ENCODE peak calls at places on chromosomes 16 and 17, in ten cellular contexts. E is GM06990, S is breast epithelium, I is prostate gland, Q is Panc1, W is vagina, G is cardiac fibroblast, J is fibroblast of lung, C is lower leg skin, F is PC-9. R is an unnamed sample.

GRCh38 chr17:36183001-36183810 is 6.8 kb upstream of the TBC1D3B start:
- DNase-seq in E (no peak), S (peak), I (peak), Q (no peak), W (no peak), G (peak), J (peak), C (no peak), F (no peak), R (peak)

GRCh38 chr16:83100679-83101078 is 473.9 kb downstream of the CDH13 start:
- DNase-seq in E (no peak), S (no peak), I (no peak), Q (no peak), W (no peak), G (peak), J (peak), C (no peak), F (no peak), R (peak)

GRCh38 chr16:35569413-35569812 is 2110.0 kb downstream of the TP53TG3F start:
- DNase-seq in E (no peak), S (no peak), I (no peak), Q (no peak), W (no peak), G (no peak), J (no peak), C (no peak), F (no peak), R (no peak)

GRCh38 chr17:80261159-80261894 is 675 bp downstream of the RNF213 start:
- DNase-seq in E (peak), S (peak), I (peak), Q (no peak), W (no peak), G (peak), J (peak), C (peak), F (no peak), R (peak)

GRCh38 chr16:78259883-78260282 is 160.4 kb downstream of the WWOX start:
- DNase-seq in E (no peak), S (no peak), I (no peak), Q (no peak), W (no peak), G (no peak), J (no peak), C (no peak), F (no peak), R (no peak)

GRCh38 chr17:35063514-35064223 is at the start of gene RFFL:
- DNase-seq in E (peak), S (peak), I (peak), Q (peak), W (peak), G (peak), J (peak), C (peak), F (peak), R (peak)

GRCh38 chr17:39096435-39097158 is 54.8 kb downstream of the PLXDC1 start:
- DNase-seq in E (no peak), S (no peak), I (no peak), Q (no peak), W (no peak), G (no peak), J (no peak), C (no peak), F (no peak), R (peak)

GRCh38 chr17:34287858-34288257 is 2.3 kb downstream of the CCL11 start:
- DNase-seq in E (no peak), S (no peak), I (no peak), Q (no peak), W (no peak), G (peak), J (no peak), C (no peak), F (no peak), R (no peak)

GRCh38 chr17:74607219-74607618 is 15.1 kb upstream of the CD300LD start:
- DNase-seq in E (no peak), S (no peak), I (no peak), Q (no peak), W (no peak), G (no peak), J (no peak), C (no peak), F (no peak), R (no peak)

GRCh38 chr17:43671075-43671692 is 9.5 kb upstream of the MEOX1 start:
- DNase-seq in E (no peak), S (no peak), I (peak), Q (no peak), W (no peak), G (peak), J (no peak), C (no peak), F (peak), R (no peak)

GRCh38 chr17:68512967-68513474 is 791 bp downstream of the PRKAR1A start:
- DNase-seq in E (no peak), S (no peak), I (no peak), Q (no peak), W (no peak), G (peak), J (peak), C (peak), F (no peak), R (peak)

GRCh38 chr16:68744744-68745280 is 7.7 kb downstream of the CDH1 start:
- DNase-seq in E (no peak), S (peak), I (peak), Q (no peak), W (no peak), G (peak), J (no peak), C (peak), F (peak), R (no peak)

GRCh38 chr16:48231675-48232214 is 12.4 kb upstream of the LONP2 start:
- DNase-seq in E (no peak), S (no peak), I (peak), Q (peak), W (no peak), G (peak), J (peak), C (no peak), F (no peak), R (peak)

GRCh38 chr17:79433396-79433795 is 177.5 kb downstream of the RBFOX3 start:
- DNase-seq in E (no peak), S (no peak), I (no peak), Q (no peak), W (no peak), G (no peak), J (no peak), C (no peak), F (no peak), R (no peak)

GRCh38 chr16:1158456-1159324 is 5.8 kb downstream of the CACNA1H start:
- DNase-seq in E (no peak), S (no peak), I (no peak), Q (no peak), W (no peak), G (peak), J (peak), C (no peak), F (no peak), R (no peak)

GRCh38 chr16:83842755-83843507 is 35.2 kb downstream of the HSBP1 start:
- DNase-seq in E (no peak), S (no peak), I (no peak), Q (no peak), W (peak), G (no peak), J (no peak), C (no peak), F (no peak), R (no peak)

GRCh38 chr17:30323262-30323894 is 10.5 kb downstream of the TMIGD1 start:
- DNase-seq in E (peak), S (no peak), I (no peak), Q (no peak), W (no peak), G (no peak), J (no peak), C (no peak), F (peak), R (peak)

GRCh38 chr16:88455610-88456355 is 2.7 kb downstream of the ZFPM1 start:
- DNase-seq in E (peak), S (no peak), I (no peak), Q (no peak), W (no peak), G (peak), J (peak), C (no peak), F (peak), R (peak)

GRCh38 chr16:27628216-27628945 is 78.4 kb downstream of the KATNIP start:
- DNase-seq in E (no peak), S (no peak), I (no peak), Q (no peak), W (no peak), G (no peak), J (peak), C (no peak), F (no peak), R (no peak)

GRCh38 chr16:30953511-30954124 is 3.9 kb upstream of the SETD1A start:
- DNase-seq in E (peak), S (no peak), I (no peak), Q (no peak), W (no peak), G (peak), J (peak), C (peak), F (no peak), R (peak)

GRCh38 chr17:80251966-80252365 is 8.7 kb upstream of the RNF213 start:
- DNase-seq in E (no peak), S (no peak), I (no peak), Q (no peak), W (no peak), G (no peak), J (no peak), C (no peak), F (no peak), R (no peak)

GRCh38 chr17:48240562-48241130 is 133.1 kb downstream of the SNX11 start:
- DNase-seq in E (no peak), S (no peak), I (no peak), Q (no peak), W (no peak), G (peak), J (no peak), C (no peak), F (peak), R (no peak)

GRCh38 chr17:31418773-31419350 is 27.4 kb downstream of the RAB11FIP4 start:
- DNase-seq in E (no peak), S (no peak), I (no peak), Q (no peak), W (no peak), G (no peak), J (no peak), C (no peak), F (no peak), R (no peak)

GRCh38 chr17:29434550-29434949 is 44.4 kb downstream of the TAOK1 start:
- DNase-seq in E (no peak), S (no peak), I (no peak), Q (no peak), W (no peak), G (no peak), J (no peak), C (no peak), F (no peak), R (no peak)

GRCh38 chr17:38742431-38743308 is 5.5 kb downstream of the PCGF2 start:
- DNase-seq in E (no peak), S (no peak), I (no peak), Q (no peak), W (no peak), G (peak), J (peak), C (peak), F (no peak), R (no peak)

GRCh38 chr16:81808933-81809480 is 29.9 kb downstream of the PLCG2 start:
- DNase-seq in E (peak), S (no peak), I (no peak), Q (no peak), W (no peak), G (no peak), J (no peak), C (no peak), F (no peak), R (peak)

GRCh38 chr17:81231766-81232581 is 6.9 kb downstream of the TEPSIN start:
- DNase-seq in E (peak), S (no peak), I (no peak), Q (no peak), W (no peak), G (no peak), J (no peak), C (no peak), F (no peak), R (no peak)

GRCh38 chr16:4801962-4802658 is at the start of gene ROGDI:
- DNase-seq in E (peak), S (peak), I (peak), Q (no peak), W (no peak), G (peak), J (peak), C (peak), F (peak), R (peak)

GRCh38 chr16:29810699-29811169 is 1.3 kb upstream of the PRRT2 start:
- DNase-seq in E (no peak), S (no peak), I (no peak), Q (no peak), W (no peak), G (no peak), J (no peak), C (no peak), F (no peak), R (no peak)

GRCh38 chr17:77667478-77667877 is 291.0 kb upstream of the TNRC6C start:
- DNase-seq in E (no peak), S (no peak), I (no peak), Q (no peak), W (no peak), G (no peak), J (no peak), C (no peak), F (no peak), R (no peak)
- H3K4me3 ChIP-seq in E (no peak), S (no peak), I (no peak), Q (no peak), W (no peak), G (no peak), J (no peak), C (no peak), F (no peak), R (peak)

GRCh38 chr16:67245674-67246080 is 1.6 kb downstream of the FHOD1 start:
- DNase-seq in E (no peak), S (peak), I (no peak), Q (no peak), W (no peak), G (no peak), J (no peak), C (no peak), F (no peak), R (no peak)

GRCh38 chr16:67247698-67248400 is 568 bp upstream of the FHOD1 start:
- DNase-seq in E (no peak), S (no peak), I (no peak), Q (no peak), W (no peak), G (no peak), J (no peak), C (no peak), F (no peak), R (no peak)

GRCh38 chr16:67246945-67247697 is at the start of gene FHOD1:
- DNase-seq in E (peak), S (peak), I (peak), Q (no peak), W (peak), G (peak), J (peak), C (peak), F (peak), R (peak)

GRCh38 chr16:67245189-67245585 is 2.1 kb downstream of the FHOD1 start:
- DNase-seq in E (no peak), S (no peak), I (no peak), Q (no peak), W (no peak), G (no peak), J (no peak), C (no peak), F (no peak), R (no peak)

GRCh38 chr16:67246081-67246944 is 968 bp downstream of the FHOD1 start:
- DNase-seq in E (peak), S (peak), I (peak), Q (no peak), W (no peak), G (peak), J (peak), C (peak), F (peak), R (peak)
- TF ChIP-seq CTCF in E (peak), S (no peak), I (peak), Q (peak), W (no peak), G (peak), J (peak), C (no peak), F (no peak), R (peak)

GRCh38 chr16:57373117-57373947 is 1.0 kb downstream of the CX3CL1 start:
- DNase-seq in E (no peak), S (peak), I (no peak), Q (no peak), W (no peak), G (no peak), J (no peak), C (no peak), F (no peak), R (no peak)
- H3K4me3 ChIP-seq in E (no peak), S (peak), I (peak), Q (peak), W (peak), G (no peak), J (no peak), C (peak), F (no peak), R (no peak)

DNA sequence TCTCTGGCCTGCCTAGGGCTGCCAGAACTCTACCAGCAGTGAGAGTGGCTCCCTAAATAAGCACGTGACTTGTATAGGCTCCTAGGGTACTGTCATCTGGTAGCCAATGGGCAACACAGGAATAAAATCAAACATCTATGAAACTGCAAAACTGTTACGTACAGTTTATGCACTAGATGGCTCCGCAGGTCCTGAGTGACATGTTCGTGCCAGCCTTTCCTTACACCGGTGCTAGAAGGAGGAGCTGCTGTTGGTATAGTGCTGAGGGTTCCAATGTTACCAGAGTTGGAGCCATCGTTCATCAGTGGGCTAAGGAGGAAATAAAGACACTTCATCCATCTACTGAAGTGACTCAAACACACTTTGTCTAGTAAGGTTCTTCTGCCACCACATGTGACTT is 63.2 kb upstream of the TRAP1 start:
- DNase-seq in E (no peak), S (no peak), I (no peak), Q (no peak), W (no peak), G (no peak), J (peak), C (no peak), F (no peak), R (peak)
- TF ChIP-seq CTCF in E (no peak), S (no peak), I (no peak), Q (no peak), W (no peak), G (no peak), J (no peak), C (no peak), F (no peak), R (no peak)

DNA sequence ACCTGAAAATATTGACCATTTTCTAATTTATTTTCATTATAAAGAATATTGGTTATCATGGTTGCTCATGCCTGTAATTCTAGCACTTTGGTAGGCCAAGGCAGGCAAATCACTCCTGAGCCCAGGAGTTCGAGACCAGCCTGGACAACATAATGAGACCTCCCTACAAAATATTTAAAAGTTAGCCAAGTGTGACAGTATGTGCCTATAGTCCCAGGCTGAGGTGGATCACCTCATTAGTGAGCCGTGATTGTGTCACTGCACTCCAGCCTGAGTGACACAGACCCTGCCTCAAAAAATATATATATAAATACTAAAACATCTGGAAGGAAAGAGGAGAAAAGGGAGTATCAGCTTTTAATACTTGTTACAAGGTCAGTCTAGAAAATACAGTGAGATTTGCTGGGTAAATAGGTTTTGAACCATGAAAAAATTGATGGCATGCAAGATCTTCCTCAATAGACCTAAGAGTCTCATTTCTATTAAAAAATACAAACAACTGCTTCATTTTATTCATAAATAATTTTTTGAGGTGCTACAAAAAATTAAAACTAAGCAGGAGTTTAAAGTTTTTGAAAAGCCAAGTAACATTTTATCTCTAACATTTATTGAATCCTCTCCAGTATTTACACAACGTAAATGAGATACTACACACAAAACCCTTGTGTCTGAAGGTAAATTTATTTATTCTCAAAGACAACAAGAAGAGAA is 47.7 kb downstream of the TUBD1 start:
- DNase-seq in E (no peak), S (no peak), I (no peak), Q (no peak), W (no peak), G (peak), J (peak), C (no peak), F (peak), R (peak)
- H3K4me3 ChIP-seq in E (no peak), S (no peak), I (no peak), Q (no peak), W (no peak), G (no peak), J (no peak), C (no peak), F (peak), R (no peak)

DNA sequence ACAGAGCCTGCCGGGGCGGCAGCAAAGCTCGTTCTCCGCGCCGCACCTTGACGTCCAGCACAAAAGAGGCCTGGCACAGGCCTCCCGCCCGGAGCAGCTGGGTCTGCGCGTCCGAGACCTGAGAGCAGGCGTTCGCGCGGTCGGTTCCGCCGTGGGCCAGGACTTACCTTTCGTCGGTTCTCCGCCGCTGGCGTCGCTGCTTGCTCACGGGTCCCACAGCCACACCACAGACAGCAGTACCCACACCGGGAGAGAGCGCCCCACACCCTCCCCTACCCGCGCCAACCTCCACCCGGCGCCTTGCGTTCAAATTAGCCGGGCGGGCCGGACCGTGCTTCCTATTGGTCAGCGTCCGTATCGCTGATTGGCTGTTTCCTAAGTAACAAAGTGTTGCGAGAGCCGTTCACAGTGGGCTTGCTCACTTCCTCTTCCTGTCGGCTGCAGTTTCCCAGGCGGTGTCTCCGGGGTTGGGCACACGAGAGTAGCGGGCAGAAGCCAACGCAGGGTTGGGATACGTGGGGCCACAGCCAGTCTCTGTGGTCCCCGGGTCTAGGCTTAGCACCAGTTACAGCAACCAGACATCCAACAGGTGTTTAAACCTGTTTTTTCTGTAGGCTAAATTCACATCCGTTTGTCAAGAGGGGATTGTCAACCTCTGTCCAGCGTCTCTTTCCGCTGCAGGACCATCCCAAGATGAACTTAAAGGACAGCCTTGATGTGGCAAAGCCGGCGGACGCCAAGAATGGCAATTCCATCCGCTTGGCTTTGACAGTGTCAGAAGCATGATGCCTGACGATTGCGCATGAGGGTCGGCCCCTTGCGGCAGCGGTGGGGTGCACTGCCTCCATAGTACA is at the start of gene KIF18B:
- DNase-seq in E (peak), S (peak), I (peak), Q (peak), W (peak), G (peak), J (peak), C (peak), F (peak), R (peak)
- TF ChIP-seq CTCF in E (no peak), S (no peak), I (peak), Q (no peak), W (no peak), G (peak), J (no peak), C (no peak), F (no peak), R (peak)

GRCh38 chr16:24841291-24841690 is 4.5 kb upstream of the SLC5A11 start:
- DNase-seq in E (no peak), S (no peak), I (no peak), Q (no peak), W (no peak), G (no peak), J (no peak), C (no peak), F (no peak), R (no peak)

GRCh38 chr16:24839347-24839972 is 6.3 kb upstream of the SLC5A11 start:
- DNase-seq in E (no peak), S (no peak), I (no peak), Q (no peak), W (no peak), G (no peak), J (no peak), C (no peak), F (no peak), R (no peak)

GRCh38 chr16:24837969-24838368 is 7.8 kb upstream of the SLC5A11 start:
- DNase-seq in E (no peak), S (no peak), I (no peak), Q (no peak), W (no peak), G (no peak), J (no peak), C (no peak), F (no peak), R (no peak)

GRCh38 chr16:24836836-24837235 is 8.9 kb upstream of the SLC5A11 start:
- DNase-seq in E (no peak), S (no peak), I (no peak), Q (no peak), W (no peak), G (no peak), J (no peak), C (no peak), F (no peak), R (no peak)

GRCh38 chr16:24838554-24839266 is 7.1 kb upstream of the SLC5A11 start:
- DNase-seq in E (no peak), S (no peak), I (no peak), Q (no peak), W (no peak), G (peak), J (peak), C (no peak), F (peak), R (no peak)
- H3K4me3 ChIP-seq in E (no peak), S (no peak), I (no peak), Q (no peak), W (no peak), G (peak), J (no peak), C (no peak), F (no peak), R (no peak)